ENCODE peak calls at places on chromosomes 5 and 9, in four cellular contexts. One of them, this sample, is unnamed. For H3K27me3, the result is how much of the 10 kb centered on the place peaks cover.

GRCh38 chr9:110319781-110320180 is 17.9 kb downstream of the TXNDC8 start:
- DNase-seq in AG04450: no peak
- DNase-seq in H9: no peak
- DNase-seq in heart right ventricle: no peak
- DNase-seq in this sample: no peak

GRCh38 chr5:121805931-121806330 is 45.8 kb upstream of the FTMT start:
- DNase-seq in AG04450: no peak
- DNase-seq in H9: no peak
- DNase-seq in heart right ventricle: no peak
- DNase-seq in this sample: no peak

GRCh38 chr9:100228352-100228869 is 124.3 kb downstream of the TEX10 start:
- DNase-seq in AG04450: no peak
- DNase-seq in H9: no peak
- DNase-seq in heart right ventricle: no peak
- DNase-seq in this sample: no peak

GRCh38 chr5:171850354-171850947 is 64.8 kb downstream of the SMIM23 start:
- DNase-seq in AG04450: no peak
- DNase-seq in H9: peak
- DNase-seq in heart right ventricle: no peak
- DNase-seq in this sample: peak

GRCh38 chr5:143931389-143931984 is 119.5 kb downstream of the HMHB1 start:
- DNase-seq in AG04450: no peak
- DNase-seq in H9: no peak
- DNase-seq in heart right ventricle: peak
- DNase-seq in this sample: no peak

GRCh38 chr9:36091028-36091953 is 45.2 kb upstream of the GLIPR2 start:
- DNase-seq in AG04450: peak
- DNase-seq in H9: no peak
- DNase-seq in heart right ventricle: peak
- DNase-seq in this sample: no peak

GRCh38 chr5:44603496-44604272 is 205.1 kb upstream of the MRPS30 start:
- DNase-seq in AG04450: no peak
- DNase-seq in H9: peak
- DNase-seq in heart right ventricle: no peak
- DNase-seq in this sample: no peak

GRCh38 chr9:37476930-37477329 is 8.8 kb upstream of the POLR1E start:
- DNase-seq in AG04450: no peak
- DNase-seq in H9: no peak
- DNase-seq in heart right ventricle: no peak
- DNase-seq in this sample: no peak

GRCh38 chr9:89410709-89411111 is 87.2 kb downstream of the SEMA4D start:
- DNase-seq in AG04450: no peak
- DNase-seq in H9: no peak
- DNase-seq in heart right ventricle: no peak
- DNase-seq in this sample: peak

GRCh38 chr9:113156880-113157279 is 6.1 kb downstream of the SLC31A2 start:
- DNase-seq in AG04450: no peak
- DNase-seq in H9: no peak
- DNase-seq in heart right ventricle: no peak
- DNase-seq in this sample: no peak

GRCh38 chr5:40124367-40124766 is 555.3 kb upstream of the PTGER4 start:
- DNase-seq in AG04450: no peak
- DNase-seq in H9: no peak
- DNase-seq in heart right ventricle: no peak
- DNase-seq in this sample: no peak

GRCh38 chr5:109575506-109575905 is 114.2 kb upstream of the MAN2A1 start:
- DNase-seq in AG04450: no peak
- DNase-seq in H9: no peak
- DNase-seq in heart right ventricle: no peak
- DNase-seq in this sample: no peak

GRCh38 chr9:132151118-132151517 is 10.7 kb upstream of the NTNG2 start:
- DNase-seq in AG04450: no peak
- DNase-seq in H9: no peak
- DNase-seq in heart right ventricle: no peak
- DNase-seq in this sample: no peak

GRCh38 chr5:156096259-156096658 is 230.7 kb upstream of the SGCD start:
- DNase-seq in AG04450: no peak
- DNase-seq in H9: no peak
- DNase-seq in heart right ventricle: no peak
- DNase-seq in this sample: no peak

GRCh38 chr5:157549954-157550549 is 25.5 kb downstream of the ADAM19 start:
- DNase-seq in AG04450: no peak
- DNase-seq in H9: no peak
- DNase-seq in heart right ventricle: no peak
- DNase-seq in this sample: no peak

GRCh38 chr9:75086443-75087278 is 1.3 kb downstream of the NMRK1 start:
- DNase-seq in AG04450: no peak
- DNase-seq in H9: no peak
- DNase-seq in heart right ventricle: no peak
- DNase-seq in this sample: no peak

GRCh38 chr5:156617426-156617825 is 232.7 kb upstream of the PPP1R2B start:
- DNase-seq in AG04450: no peak
- DNase-seq in H9: no peak
- DNase-seq in heart right ventricle: no peak
- DNase-seq in this sample: no peak

GRCh38 chr5:159174511-159175168 is 34.7 kb downstream of the RNF145 start:
- DNase-seq in AG04450: no peak
- DNase-seq in H9: no peak
- DNase-seq in heart right ventricle: no peak
- DNase-seq in this sample: no peak

DNA sequence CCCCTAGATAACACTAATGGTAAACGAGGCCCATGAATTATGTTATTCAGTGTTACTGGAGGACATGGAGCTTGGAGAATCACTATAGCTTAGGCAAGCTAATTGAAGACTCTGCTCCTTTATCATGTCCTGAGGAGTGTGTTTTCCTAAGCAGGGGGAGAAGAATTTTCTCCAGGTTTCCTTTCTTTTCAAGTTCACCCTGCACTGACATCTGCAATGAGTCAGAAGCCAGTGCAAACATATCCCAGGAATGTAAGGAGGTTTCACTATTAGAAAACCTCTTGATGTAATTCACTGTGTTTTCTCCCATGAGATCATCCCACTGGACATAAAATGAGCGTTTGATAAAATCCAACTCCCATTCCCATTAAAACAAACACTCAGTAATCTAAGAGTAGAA is 75.6 kb downstream of the DMRT2 start:
- DNase-seq in AG04450: no peak
- DNase-seq in H9: no peak
- DNase-seq in heart right ventricle: no peak
- DNase-seq in this sample: no peak
- H3K27me3 ChIP-seq in AG04450: under half
- H3K27me3 ChIP-seq in H9: under half
- H3K27me3 ChIP-seq in heart right ventricle: under half
- H3K27me3 ChIP-seq in this sample: under half

GRCh38 chr9:133182151-133182550 is 18.4 kb upstream of the GBGT1 start:
- DNase-seq in AG04450: no peak
- DNase-seq in H9: no peak
- DNase-seq in heart right ventricle: no peak
- DNase-seq in this sample: no peak

GRCh38 chr9:133188006-133188842 is 20.8 kb downstream of the OBP2B start:
- DNase-seq in AG04450: no peak
- DNase-seq in H9: peak
- DNase-seq in heart right ventricle: no peak
- DNase-seq in this sample: peak

GRCh38 chr9:133186736-133187135 is 22.3 kb downstream of the OBP2B start:
- DNase-seq in AG04450: no peak
- DNase-seq in H9: no peak
- DNase-seq in heart right ventricle: no peak
- DNase-seq in this sample: no peak

GRCh38 chr9:133187561-133188005 is 21.5 kb downstream of the OBP2B start:
- DNase-seq in AG04450: no peak
- DNase-seq in H9: no peak
- DNase-seq in heart right ventricle: no peak
- DNase-seq in this sample: no peak

GRCh38 chr9:133184971-133185370 is 21.3 kb upstream of the GBGT1 start:
- DNase-seq in AG04450: peak
- DNase-seq in H9: no peak
- DNase-seq in heart right ventricle: peak
- DNase-seq in this sample: peak
- H3K27me3 ChIP-seq in AG04450: under half
- H3K27me3 ChIP-seq in H9: under half
- H3K27me3 ChIP-seq in heart right ventricle: under half
- H3K27me3 ChIP-seq in this sample: under half

DNA sequence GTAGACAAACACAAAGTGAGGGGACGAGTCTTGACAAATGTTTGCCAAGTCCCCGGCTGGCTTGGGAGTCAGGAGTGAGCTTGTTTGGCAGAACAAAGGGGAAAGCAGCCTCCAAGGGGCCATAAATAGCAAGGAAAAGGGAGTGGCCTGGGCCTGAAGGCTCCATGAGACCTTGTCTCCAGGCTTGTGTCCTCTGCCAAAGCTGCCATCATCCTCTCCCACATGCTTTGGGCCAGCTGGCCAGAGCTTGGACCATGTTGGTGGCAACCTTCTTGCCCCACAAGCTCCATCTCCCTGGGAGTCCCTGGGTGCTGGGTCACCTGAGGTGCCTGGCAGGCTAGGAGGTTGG is 13.3 kb upstream of the PITX1 start:
- DNase-seq in AG04450: no peak
- DNase-seq in H9: no peak
- DNase-seq in heart right ventricle: no peak
- DNase-seq in this sample: peak
- H3K27me3 ChIP-seq in AG04450: half or more
- H3K27me3 ChIP-seq in H9: under half
- H3K27me3 ChIP-seq in heart right ventricle: half or more
- H3K27me3 ChIP-seq in this sample: half or more

DNA sequence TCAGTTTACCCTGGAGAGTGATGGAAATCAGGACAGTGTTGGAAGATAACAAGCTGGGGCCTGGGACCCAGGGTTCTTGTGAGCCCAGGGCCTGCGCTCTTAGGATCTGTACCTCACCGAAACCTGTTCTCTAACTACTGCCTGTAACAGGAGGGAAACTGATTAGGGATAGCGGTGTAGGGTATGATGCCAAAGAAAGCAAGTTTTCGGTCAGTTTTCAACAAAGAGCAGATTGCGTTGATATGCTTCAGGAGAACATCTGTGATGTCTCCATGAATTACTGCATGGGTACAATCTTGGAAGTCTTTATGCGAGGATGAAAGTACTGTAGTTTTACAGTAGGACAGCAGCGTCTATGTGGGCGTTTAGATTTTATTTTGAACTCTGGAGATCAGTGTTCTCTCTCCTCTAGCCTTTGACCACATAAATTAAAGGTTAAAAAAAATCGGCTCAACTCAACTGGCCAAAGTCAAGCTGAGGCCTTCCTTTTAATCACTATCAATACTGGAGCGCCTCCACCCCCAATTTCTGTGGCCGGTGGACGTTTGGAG is 3.1 kb downstream of the NFIL3 start:
- DNase-seq in AG04450: no peak
- DNase-seq in H9: no peak
- DNase-seq in heart right ventricle: no peak
- DNase-seq in this sample: no peak
- H3K27me3 ChIP-seq in AG04450: under half
- H3K27me3 ChIP-seq in H9: under half
- H3K27me3 ChIP-seq in heart right ventricle: under half
- H3K27me3 ChIP-seq in this sample: under half

GRCh38 chr5:55225346-55225745 is 1.8 kb downstream of the MCIDAS start:
- DNase-seq in AG04450: no peak
- DNase-seq in H9: no peak
- DNase-seq in heart right ventricle: no peak
- DNase-seq in this sample: no peak
- H3K27me3 ChIP-seq in AG04450: half or more
- H3K27me3 ChIP-seq in H9: half or more
- H3K27me3 ChIP-seq in heart right ventricle: half or more
- H3K27me3 ChIP-seq in this sample: half or more

DNA sequence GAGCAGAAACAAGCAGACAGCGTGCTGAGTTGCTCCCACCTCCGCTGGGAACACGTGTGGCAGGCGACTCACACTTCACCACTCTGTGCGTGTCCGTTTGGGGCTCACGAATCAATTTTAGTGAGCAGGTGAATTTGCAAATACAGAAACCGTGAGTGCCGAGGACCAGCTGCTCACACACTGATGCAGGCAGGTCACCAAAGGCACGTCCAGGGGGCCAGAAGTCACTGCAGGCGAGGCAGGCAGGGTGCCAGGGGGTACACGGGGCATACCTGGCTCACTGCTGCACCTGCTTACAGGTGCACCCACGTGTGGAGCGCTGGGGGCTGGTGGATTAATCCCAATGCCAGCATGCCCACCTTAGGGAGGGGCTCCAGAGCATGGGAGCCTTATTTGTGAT is 68.8 kb downstream of the ZNF354C start:
- DNase-seq in AG04450: no peak
- DNase-seq in H9: no peak
- DNase-seq in heart right ventricle: no peak
- DNase-seq in this sample: no peak
- H3K27me3 ChIP-seq in AG04450: under half
- H3K27me3 ChIP-seq in H9: under half
- H3K27me3 ChIP-seq in heart right ventricle: under half
- H3K27me3 ChIP-seq in this sample: under half